ENCODE peak calls at places on chromosomes 13 and 19, in six cellular contexts. P, H, O, Z, Q and S are unnamed samples.

GRCh38 chr13:65378943-65379519 is 1851.1 kb downstream of the PCDH9 start:
- DNase-seq in P (no peak), H (peak; percentile 27), O (no peak), Z (peak; percentile 28), Q (peak; percentile 25), S (no peak)

GRCh38 chr13:79380943-79381445 is 25.1 kb downstream of the RBM26 start:
- DNase-seq in P (no peak), H (no peak), O (no peak), Z (no peak), Q (no peak), S (no peak)

GRCh38 chr13:104954210-104954609 is 1581.3 kb downstream of the EFNB2 start:
- DNase-seq in P (no peak), H (no peak), O (no peak), Z (no peak), Q (peak; percentile 8), S (no peak)

GRCh38 chr13:94640676-94641075 is 39.0 kb downstream of the GPR180 start:
- DNase-seq in P (no peak), H (peak; percentile 34), O (no peak), Z (no peak), Q (no peak), S (no peak)

GRCh38 chr13:101309014-101309619 is 107.2 kb downstream of the NALCN start:
- DNase-seq in P (no peak), H (peak; percentile 46), O (no peak), Z (peak; percentile 77), Q (peak; percentile 30), S (no peak)

GRCh38 chr19:43784251-43784980 is 3.6 kb upstream of the KCNN4 start:
- DNase-seq in P (no peak), H (peak; percentile 85), O (peak; percentile 50), Z (peak; percentile 77), Q (peak; percentile 72), S (peak; percentile 74)

GRCh38 chr13:75050419-75051066 is 431.4 kb downstream of the TBC1D4 start:
- DNase-seq in P (no peak), H (peak; percentile 1), O (no peak), Z (peak; percentile 44), Q (peak; percentile 41), S (peak; percentile 13)

GRCh38 chr19:15293751-15294505 is 38.4 kb downstream of the BRD4 start:
- DNase-seq in P (no peak), H (peak; percentile 66), O (no peak), Z (no peak), Q (peak; percentile 73), S (no peak)

GRCh38 chr19:48283908-48284307 is 14.0 kb downstream of the ZNF114 start:
- DNase-seq in P (no peak), H (peak; percentile 97), O (no peak), Z (peak; percentile 91), Q (peak; percentile 87), S (peak; percentile 30)

GRCh38 chr13:27304099-27304498 is 33.5 kb downstream of the RASL11A start:
- DNase-seq in P (no peak), H (no peak), O (no peak), Z (no peak), Q (no peak), S (no peak)

GRCh38 chr13:105116966-105117365 is 1418.5 kb downstream of the EFNB2 start:
- DNase-seq in P (no peak), H (no peak), O (no peak), Z (no peak), Q (peak; percentile 2), S (no peak)

GRCh38 chr19:44282846-44283245 is 22.0 kb downstream of the ZNF235 start:
- DNase-seq in P (no peak), H (peak; percentile 19), O (no peak), Z (peak; percentile 8), Q (no peak), S (no peak)

GRCh38 chr19:38307076-38307475 is 3.0 kb downstream of the C19orf33 start:
- DNase-seq in P (no peak), H (no peak), O (no peak), Z (no peak), Q (no peak), S (no peak)

GRCh38 chr13:79782541-79783216 is 301.7 kb downstream of the NDFIP2 start:
- DNase-seq in P (no peak), H (peak; percentile 77), O (no peak), Z (no peak), Q (peak; percentile 93), S (peak; percentile 70)

GRCh38 chr19:996051-996838 is 4.0 kb upstream of the GRIN3B start:
- DNase-seq in P (no peak), H (peak; percentile 53), O (peak; percentile 54), Z (peak; percentile 45), Q (peak; percentile 61), S (peak; percentile 88)

GRCh38 chr19:23241433-23241832 is 8.8 kb downstream of the ZNF724 start:
- DNase-seq in P (no peak), H (no peak), O (no peak), Z (no peak), Q (no peak), S (no peak)

GRCh38 chr19:917323-918151 is at the start of gene KISS1R:
- DNase-seq in P (no peak), H (peak; percentile 34), O (peak; percentile 71), Z (no peak), Q (no peak), S (peak; percentile 74)

GRCh38 chr19:34962281-34962944 is 1.6 kb downstream of the ZNF792 start:
- DNase-seq in P (no peak), H (peak; percentile 16), O (no peak), Z (no peak), Q (peak; percentile 46), S (no peak)

GRCh38 chr13:95924389-95924994 is 128.7 kb downstream of the UGGT2 start:
- DNase-seq in P (no peak), H (peak; percentile 86), O (no peak), Z (peak; percentile 74), Q (peak; percentile 88), S (peak; percentile 47)

GRCh38 chr19:7655581-7655980 is 13.3 kb upstream of the RETN start:
- DNase-seq in P (no peak), H (no peak), O (no peak), Z (no peak), Q (no peak), S (no peak)

GRCh38 chr19:23543351-23543750 is 143.7 kb downstream of the ZNF675 start:
- DNase-seq in P (no peak), H (no peak), O (no peak), Z (no peak), Q (no peak), S (no peak)

GRCh38 chr19:45492627-45493470 is 4.0 kb downstream of the RTN2 start:
- DNase-seq in P (no peak), H (peak; percentile 80), O (no peak), Z (peak; percentile 85), Q (peak; percentile 89), S (peak; percentile 58)

GRCh38 chr19:53518061-53518460 is 19.9 kb upstream of the ZNF331 start:
- DNase-seq in P (no peak), H (no peak), O (no peak), Z (no peak), Q (no peak), S (no peak)

GRCh38 chr13:95588721-95589120 is 36.2 kb downstream of the CLDN10 start:
- DNase-seq in P (no peak), H (peak; percentile 60), O (no peak), Z (peak; percentile 13), Q (peak; percentile 15), S (no peak)

GRCh38 chr19:2815923-2816322 is 3.7 kb upstream of the ZNF554 start:
- DNase-seq in P (no peak), H (no peak), O (no peak), Z (no peak), Q (no peak), S (no peak)

GRCh38 chr13:95122063-95122462 is 179.2 kb downstream of the ABCC4 start:
- DNase-seq in P (no peak), H (peak; percentile 11), O (no peak), Z (peak; percentile 58), Q (no peak), S (no peak)

GRCh38 chr13:21777166-21777565 is 106.3 kb downstream of the FGF9 start:
- DNase-seq in P (no peak), H (no peak), O (no peak), Z (no peak), Q (no peak), S (no peak)

GRCh38 chr19:39133431-39134270 is 8.1 kb downstream of the PAK4 start:
- DNase-seq in P (no peak), H (no peak), O (no peak), Z (no peak), Q (peak; percentile 24), S (no peak)

GRCh38 chr13:93881418-93881817 is 598.1 kb downstream of the DCT start:
- DNase-seq in P (no peak), H (peak; percentile 82), O (no peak), Z (peak; percentile 37), Q (peak; percentile 16), S (no peak)

GRCh38 chr13:109933476-109933875 is 147.1 kb upstream of the IRS2 start:
- DNase-seq in P (no peak), H (no peak), O (no peak), Z (no peak), Q (no peak), S (no peak)

GRCh38 chr19:51529301-51529700 is 2.2 kb downstream of the SIGLEC6 start:
- DNase-seq in P (no peak), H (no peak), O (no peak), Z (no peak), Q (no peak), S (no peak)

GRCh38 chr19:4208385-4209094 is 20.8 kb upstream of the EBI3 start:
- DNase-seq in P (no peak), H (peak; percentile 43), O (no peak), Z (peak; percentile 48), Q (peak; percentile 20), S (peak; percentile 55)
- TF ChIP-seq CTCF in P (no peak), H (peak; percentile 57), O (no peak), Z (peak; percentile 78), Q (peak; percentile 42), S (peak; percentile 50)

GRCh38 chr19:14073232-14073924 is 792 bp downstream of the MISP3 start:
- DNase-seq in P (no peak), H (peak; percentile 82), O (peak; percentile 88), Z (peak; percentile 66), Q (peak; percentile 81), S (peak; percentile 91)
- TF ChIP-seq CTCF in P (peak; percentile 66), H (peak; percentile 66), O (no peak), Z (peak; percentile 61), Q (peak; percentile 7), S (no peak)

DNA sequence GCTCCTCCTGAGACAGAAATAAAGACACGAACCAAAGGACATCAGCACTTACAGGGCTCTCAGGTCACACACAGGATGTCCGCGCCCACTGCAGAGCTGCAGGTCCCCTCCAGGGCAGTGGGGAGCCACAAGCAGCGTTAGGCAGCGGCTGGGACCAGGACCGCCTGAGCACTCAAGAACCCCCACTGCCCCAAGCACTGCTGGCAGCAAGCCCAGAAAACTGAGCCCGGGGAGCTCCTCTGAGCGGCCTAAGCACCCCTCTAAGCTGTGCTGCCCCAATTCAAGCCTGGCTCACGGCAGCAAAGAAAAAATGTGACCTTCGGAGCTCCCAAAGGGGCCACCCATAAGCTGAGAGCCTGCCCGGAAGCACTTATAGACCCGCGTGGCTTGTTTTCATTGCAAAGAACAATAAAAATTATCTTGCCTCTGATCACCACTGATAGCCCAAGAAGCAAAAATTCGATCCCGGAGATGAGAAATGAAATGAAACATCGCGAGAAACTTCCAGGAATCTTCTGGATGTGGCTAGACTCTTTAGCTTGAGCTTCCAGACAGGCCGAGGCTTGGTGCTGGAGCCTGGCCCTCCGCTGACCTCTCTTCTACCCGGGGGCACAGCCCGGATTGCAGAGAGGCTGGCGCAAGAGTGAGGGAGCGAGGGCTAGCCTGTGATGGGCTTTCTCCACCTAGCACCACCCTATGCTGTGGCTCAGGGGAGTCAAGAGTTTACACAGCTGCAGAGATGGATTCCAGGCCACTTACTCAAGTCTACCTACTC is 6.3 kb downstream of the DPP9 start:
- DNase-seq in P (no peak), H (peak; percentile 70), O (no peak), Z (no peak), Q (peak; percentile 54), S (peak; percentile 32)
- TF ChIP-seq CTCF in P (no peak), H (no peak), O (no peak), Z (no peak), Q (no peak), S (no peak)

GRCh38 chr13:114143806-114144605 is 11.6 kb upstream of the RASA3 start:
- DNase-seq in P (no peak), H (no peak), O (peak; percentile 45), Z (no peak), Q (no peak), S (peak; percentile 60)
- TF ChIP-seq CTCF in P (no peak), H (no peak), O (no peak), Z (peak; percentile 45), Q (peak; percentile 13), S (peak; percentile 22)